ENCODE peak calls at places on chromosomes 13 and 19, in seven cellular contexts. One of them, this sample, is unnamed.

GRCh38 chr19:16825312-16826168 is 3.7 kb upstream of the SIN3B start:
- DNase-seq in HT-29: no peak
- DNase-seq in left lung: no peak
- DNase-seq in fibroblast of pulmonary artery: peak; percentile 71
- DNase-seq in Right ventricle myocardium superior: peak; percentile 62
- DNase-seq in GM12891: no peak
- DNase-seq in transverse colon: peak; percentile 39
- DNase-seq in this sample: no peak

GRCh38 chr19:29273000-29273691 is 60.2 kb upstream of the UQCRFS1 start:
- DNase-seq in HT-29: no peak
- DNase-seq in left lung: no peak
- DNase-seq in fibroblast of pulmonary artery: no peak
- DNase-seq in Right ventricle myocardium superior: no peak
- DNase-seq in GM12891: no peak
- DNase-seq in transverse colon: no peak
- DNase-seq in this sample: no peak

GRCh38 chr19:56942749-56943148 is 102.2 kb upstream of the PEG3 start:
- DNase-seq in HT-29: no peak
- DNase-seq in left lung: peak; percentile 92
- DNase-seq in fibroblast of pulmonary artery: no peak
- DNase-seq in Right ventricle myocardium superior: peak; percentile 50
- DNase-seq in GM12891: no peak
- DNase-seq in transverse colon: peak; percentile 8
- DNase-seq in this sample: no peak

GRCh38 chr13:41461527-41462124 is 4.3 kb downstream of the RGCC start:
- DNase-seq in HT-29: no peak
- DNase-seq in left lung: no peak
- DNase-seq in fibroblast of pulmonary artery: no peak
- DNase-seq in Right ventricle myocardium superior: no peak
- DNase-seq in GM12891: no peak
- DNase-seq in transverse colon: no peak
- DNase-seq in this sample: no peak

GRCh38 chr13:110238795-110239194 is 68.2 kb downstream of the COL4A1 start:
- DNase-seq in HT-29: no peak
- DNase-seq in left lung: no peak
- DNase-seq in fibroblast of pulmonary artery: no peak
- DNase-seq in Right ventricle myocardium superior: no peak
- DNase-seq in GM12891: no peak
- DNase-seq in transverse colon: no peak
- DNase-seq in this sample: no peak

GRCh38 chr13:111924676-111925075 is 142.3 kb upstream of the SOX1 start:
- DNase-seq in HT-29: no peak
- DNase-seq in left lung: no peak
- DNase-seq in fibroblast of pulmonary artery: no peak
- DNase-seq in Right ventricle myocardium superior: no peak
- DNase-seq in GM12891: no peak
- DNase-seq in transverse colon: no peak
- DNase-seq in this sample: no peak

GRCh38 chr19:5947435-5947834 is 30.5 kb downstream of the RANBP3 start:
- DNase-seq in HT-29: no peak
- DNase-seq in left lung: peak; percentile 87
- DNase-seq in fibroblast of pulmonary artery: peak; percentile 84
- DNase-seq in Right ventricle myocardium superior: peak; percentile 85
- DNase-seq in GM12891: no peak
- DNase-seq in transverse colon: peak; percentile 64
- DNase-seq in this sample: no peak

GRCh38 chr19:583198-583967 is 6.3 kb upstream of the HCN2 start:
- DNase-seq in HT-29: no peak
- DNase-seq in left lung: peak; percentile 62
- DNase-seq in fibroblast of pulmonary artery: no peak
- DNase-seq in Right ventricle myocardium superior: no peak
- DNase-seq in GM12891: no peak
- DNase-seq in transverse colon: no peak
- DNase-seq in this sample: no peak

GRCh38 chr19:5691205-5691929 is 1.3 kb downstream of the RPL36 start:
- DNase-seq in HT-29: peak; percentile 35
- DNase-seq in left lung: peak; percentile 84
- DNase-seq in fibroblast of pulmonary artery: peak; percentile 73
- DNase-seq in Right ventricle myocardium superior: peak; percentile 86
- DNase-seq in GM12891: no peak
- DNase-seq in transverse colon: peak; percentile 78
- DNase-seq in this sample: no peak

GRCh38 chr13:33069365-33069764 is 53.1 kb downstream of the KL start:
- DNase-seq in HT-29: no peak
- DNase-seq in left lung: no peak
- DNase-seq in fibroblast of pulmonary artery: no peak
- DNase-seq in Right ventricle myocardium superior: no peak
- DNase-seq in GM12891: no peak
- DNase-seq in transverse colon: no peak
- DNase-seq in this sample: no peak